ENCODE peak calls at places on chromosomes 7 and 10, in seven cellular contexts. One of them, this sample, is unnamed.

GRCh38 chr10:50604049-50604640 is 19.6 kb downstream of the SGMS1 start:
- DNase-seq in left ventricle myocardium inferior: no peak
- DNase-seq in psoas muscle: no peak
- DNase-seq in AG09319: no peak
- DNase-seq in sigmoid colon: no peak
- DNase-seq in tibial nerve: no peak
- DNase-seq in omental fat pad: no peak
- DNase-seq in this sample: no peak

GRCh38 chr7:3154881-3155494 is 111.3 kb upstream of the CARD11 start:
- DNase-seq in left ventricle myocardium inferior: no peak
- DNase-seq in psoas muscle: no peak
- DNase-seq in AG09319: peak; percentile 1
- DNase-seq in sigmoid colon: peak; percentile 60
- DNase-seq in tibial nerve: peak; percentile 47
- DNase-seq in omental fat pad: no peak
- DNase-seq in this sample: no peak

GRCh38 chr7:46054290-46054689 is 133.2 kb upstream of the IGFBP3 start:
- DNase-seq in left ventricle myocardium inferior: peak; percentile 16
- DNase-seq in psoas muscle: no peak
- DNase-seq in AG09319: no peak
- DNase-seq in sigmoid colon: no peak
- DNase-seq in tibial nerve: no peak
- DNase-seq in omental fat pad: no peak
- DNase-seq in this sample: no peak

GRCh38 chr7:35185908-35186731 is 67.8 kb downstream of the TBX20 start:
- DNase-seq in left ventricle myocardium inferior: peak; percentile 58
- DNase-seq in psoas muscle: peak; percentile 51
- DNase-seq in AG09319: no peak
- DNase-seq in sigmoid colon: peak; percentile 58
- DNase-seq in tibial nerve: no peak
- DNase-seq in omental fat pad: no peak
- DNase-seq in this sample: peak; percentile 72

GRCh38 chr10:113732160-113732881 is 19.2 kb upstream of the PLEKHS1 start:
- DNase-seq in left ventricle myocardium inferior: no peak
- DNase-seq in psoas muscle: no peak
- DNase-seq in AG09319: no peak
- DNase-seq in sigmoid colon: no peak
- DNase-seq in tibial nerve: no peak
- DNase-seq in omental fat pad: no peak
- DNase-seq in this sample: no peak

GRCh38 chr10:113487154-113487553 is 65.7 kb upstream of the HABP2 start:
- DNase-seq in left ventricle myocardium inferior: no peak
- DNase-seq in psoas muscle: no peak
- DNase-seq in AG09319: no peak
- DNase-seq in sigmoid colon: no peak
- DNase-seq in tibial nerve: no peak
- DNase-seq in omental fat pad: no peak
- DNase-seq in this sample: no peak

GRCh38 chr10:125409756-125410155 is 249.4 kb upstream of the CTBP2 start:
- DNase-seq in left ventricle myocardium inferior: no peak
- DNase-seq in psoas muscle: no peak
- DNase-seq in AG09319: no peak
- DNase-seq in sigmoid colon: no peak
- DNase-seq in tibial nerve: no peak
- DNase-seq in omental fat pad: no peak
- DNase-seq in this sample: no peak

GRCh38 chr10:43234471-43235041 is 32.3 kb downstream of the RASGEF1A start:
- DNase-seq in left ventricle myocardium inferior: peak; percentile 4
- DNase-seq in psoas muscle: peak; percentile 29
- DNase-seq in AG09319: no peak
- DNase-seq in sigmoid colon: peak; percentile 37
- DNase-seq in tibial nerve: no peak
- DNase-seq in omental fat pad: peak; percentile 8
- DNase-seq in this sample: peak; percentile 50

GRCh38 chr10:129020621-129021020 is 446.4 kb upstream of the MGMT start:
- DNase-seq in left ventricle myocardium inferior: no peak
- DNase-seq in psoas muscle: no peak
- DNase-seq in AG09319: no peak
- DNase-seq in sigmoid colon: no peak
- DNase-seq in tibial nerve: no peak
- DNase-seq in omental fat pad: no peak
- DNase-seq in this sample: no peak

GRCh38 chr7:110839866-110840265 is 251.1 kb upstream of the LRRN3 start:
- DNase-seq in left ventricle myocardium inferior: peak; percentile 21
- DNase-seq in psoas muscle: no peak
- DNase-seq in AG09319: peak; percentile 0
- DNase-seq in sigmoid colon: no peak
- DNase-seq in tibial nerve: no peak
- DNase-seq in omental fat pad: no peak
- DNase-seq in this sample: no peak

GRCh38 chr7:47283497-47284131 is 298.3 kb downstream of the TNS3 start:
- DNase-seq in left ventricle myocardium inferior: no peak
- DNase-seq in psoas muscle: no peak
- DNase-seq in AG09319: no peak
- DNase-seq in sigmoid colon: no peak
- DNase-seq in tibial nerve: no peak
- DNase-seq in omental fat pad: no peak
- DNase-seq in this sample: no peak

GRCh38 chr10:101292194-101293006 is 61.6 kb upstream of the BTRC start:
- DNase-seq in left ventricle myocardium inferior: peak; percentile 34
- DNase-seq in psoas muscle: peak; percentile 65
- DNase-seq in AG09319: no peak
- DNase-seq in sigmoid colon: no peak
- DNase-seq in tibial nerve: no peak
- DNase-seq in omental fat pad: no peak
- DNase-seq in this sample: no peak

GRCh38 chr7:66099232-66099550 is 15.5 kb upstream of the CRCP start:
- DNase-seq in left ventricle myocardium inferior: no peak
- DNase-seq in psoas muscle: no peak
- DNase-seq in AG09319: no peak
- DNase-seq in sigmoid colon: no peak
- DNase-seq in tibial nerve: no peak
- DNase-seq in omental fat pad: no peak
- DNase-seq in this sample: no peak

GRCh38 chr7:74396993-74397392 is 56.7 kb upstream of the GTF2IRD1 start:
- DNase-seq in left ventricle myocardium inferior: no peak
- DNase-seq in psoas muscle: no peak
- DNase-seq in AG09319: no peak
- DNase-seq in sigmoid colon: peak; percentile 56
- DNase-seq in tibial nerve: no peak
- DNase-seq in omental fat pad: no peak
- DNase-seq in this sample: no peak

GRCh38 chr7:25389489-25390106 is 161.3 kb upstream of the NPVF start:
- DNase-seq in left ventricle myocardium inferior: no peak
- DNase-seq in psoas muscle: no peak
- DNase-seq in AG09319: peak; percentile 23
- DNase-seq in sigmoid colon: no peak
- DNase-seq in tibial nerve: peak; percentile 56
- DNase-seq in omental fat pad: no peak
- DNase-seq in this sample: no peak

GRCh38 chr10:93072225-93072712 is 1.4 kb upstream of the CYP26A1 start:
- DNase-seq in left ventricle myocardium inferior: no peak
- DNase-seq in psoas muscle: no peak
- DNase-seq in AG09319: no peak
- DNase-seq in sigmoid colon: no peak
- DNase-seq in tibial nerve: no peak
- DNase-seq in omental fat pad: no peak
- DNase-seq in this sample: no peak

GRCh38 chr7:95620631-95621030 is 24.3 kb upstream of the PDK4 start:
- DNase-seq in left ventricle myocardium inferior: no peak
- DNase-seq in psoas muscle: no peak
- DNase-seq in AG09319: no peak
- DNase-seq in sigmoid colon: no peak
- DNase-seq in tibial nerve: no peak
- DNase-seq in omental fat pad: no peak
- DNase-seq in this sample: no peak

GRCh38 chr7:40763319-40764287 is 628.8 kb downstream of the SUGCT start:
- DNase-seq in left ventricle myocardium inferior: no peak
- DNase-seq in psoas muscle: no peak
- DNase-seq in AG09319: peak; percentile 86
- DNase-seq in sigmoid colon: no peak
- DNase-seq in tibial nerve: no peak
- DNase-seq in omental fat pad: no peak
- DNase-seq in this sample: no peak

GRCh38 chr7:121081327-121081936 is 92.9 kb downstream of the CPED1 start:
- DNase-seq in left ventricle myocardium inferior: no peak
- DNase-seq in psoas muscle: no peak
- DNase-seq in AG09319: peak; percentile 48
- DNase-seq in sigmoid colon: no peak
- DNase-seq in tibial nerve: peak; percentile 30
- DNase-seq in omental fat pad: no peak
- DNase-seq in this sample: no peak

GRCh38 chr10:26357203-26357602 is 80.9 kb upstream of the APBB1IP start:
- DNase-seq in left ventricle myocardium inferior: no peak
- DNase-seq in psoas muscle: no peak
- DNase-seq in AG09319: no peak
- DNase-seq in sigmoid colon: no peak
- DNase-seq in tibial nerve: no peak
- DNase-seq in omental fat pad: no peak
- DNase-seq in this sample: no peak

GRCh38 chr7:18770154-18770807 is 274.7 kb downstream of the HDAC9 start:
- DNase-seq in left ventricle myocardium inferior: no peak
- DNase-seq in psoas muscle: no peak
- DNase-seq in AG09319: no peak
- DNase-seq in sigmoid colon: no peak
- DNase-seq in tibial nerve: no peak
- DNase-seq in omental fat pad: no peak
- DNase-seq in this sample: no peak

GRCh38 chr10:99331207-99331803 is 2.1 kb downstream of the CNNM1 start:
- DNase-seq in left ventricle myocardium inferior: no peak
- DNase-seq in psoas muscle: no peak
- DNase-seq in AG09319: no peak
- DNase-seq in sigmoid colon: no peak
- DNase-seq in tibial nerve: no peak
- DNase-seq in omental fat pad: no peak
- DNase-seq in this sample: no peak

GRCh38 chr7:121739465-121739864 is 133.5 kb upstream of the PTPRZ1 start:
- DNase-seq in left ventricle myocardium inferior: no peak
- DNase-seq in psoas muscle: no peak
- DNase-seq in AG09319: no peak
- DNase-seq in sigmoid colon: no peak
- DNase-seq in tibial nerve: no peak
- DNase-seq in omental fat pad: no peak
- DNase-seq in this sample: no peak

GRCh38 chr7:1505731-1506550 is 1.8 kb upstream of the INTS1 start:
- DNase-seq in left ventricle myocardium inferior: no peak
- DNase-seq in psoas muscle: no peak
- DNase-seq in AG09319: no peak
- DNase-seq in sigmoid colon: no peak
- DNase-seq in tibial nerve: no peak
- DNase-seq in omental fat pad: no peak
- DNase-seq in this sample: no peak

GRCh38 chr7:101159696-101160674 is 5.4 kb downstream of the VGF start:
- DNase-seq in left ventricle myocardium inferior: no peak
- DNase-seq in psoas muscle: no peak
- DNase-seq in AG09319: no peak
- DNase-seq in sigmoid colon: no peak
- DNase-seq in tibial nerve: no peak
- DNase-seq in omental fat pad: no peak
- DNase-seq in this sample: no peak

DNA sequence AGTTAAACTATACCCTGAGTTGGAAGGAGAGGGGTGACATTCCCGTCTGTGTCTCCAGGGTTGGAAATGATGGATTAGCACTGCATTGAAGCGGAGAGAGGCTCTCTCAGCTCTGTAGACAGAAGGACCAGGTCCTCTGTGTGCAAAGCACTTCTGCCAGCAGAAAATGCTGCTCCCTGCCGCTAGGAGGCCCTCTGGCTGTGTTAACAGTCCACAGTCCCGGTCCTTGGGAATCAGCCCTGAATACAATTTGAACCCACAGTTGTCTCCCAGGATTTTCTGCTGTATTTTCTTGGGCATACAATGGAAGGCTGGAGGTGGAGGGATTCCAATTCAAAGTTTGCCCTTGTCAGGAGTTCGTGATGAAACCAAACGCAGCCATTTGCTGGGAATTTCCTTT is 205.1 kb downstream of the GLRX3 start:
- DNase-seq in left ventricle myocardium inferior: no peak
- DNase-seq in psoas muscle: no peak
- DNase-seq in AG09319: no peak
- DNase-seq in sigmoid colon: no peak
- DNase-seq in tibial nerve: no peak
- DNase-seq in omental fat pad: no peak
- DNase-seq in this sample: peak; percentile 21
- TF ChIP-seq CTCF in left ventricle myocardium inferior: peak; percentile 70
- TF ChIP-seq CTCF in psoas muscle: peak; percentile 14
- TF ChIP-seq CTCF in AG09319: no peak
- TF ChIP-seq CTCF in sigmoid colon: no peak
- TF ChIP-seq CTCF in tibial nerve: no peak
- TF ChIP-seq CTCF in omental fat pad: no peak
- TF ChIP-seq CTCF in this sample: no peak

GRCh38 chr7:27194002-27194352 is 5.9 kb downstream of the HOXA13 start:
- DNase-seq in left ventricle myocardium inferior: no peak
- DNase-seq in psoas muscle: no peak
- DNase-seq in AG09319: no peak
- DNase-seq in sigmoid colon: no peak
- DNase-seq in tibial nerve: no peak
- DNase-seq in omental fat pad: no peak
- DNase-seq in this sample: no peak
- TF ChIP-seq CTCF in left ventricle myocardium inferior: no peak
- TF ChIP-seq CTCF in psoas muscle: no peak
- TF ChIP-seq CTCF in AG09319: no peak
- TF ChIP-seq CTCF in sigmoid colon: no peak
- TF ChIP-seq CTCF in tibial nerve: no peak
- TF ChIP-seq CTCF in omental fat pad: no peak
- TF ChIP-seq CTCF in this sample: no peak

DNA sequence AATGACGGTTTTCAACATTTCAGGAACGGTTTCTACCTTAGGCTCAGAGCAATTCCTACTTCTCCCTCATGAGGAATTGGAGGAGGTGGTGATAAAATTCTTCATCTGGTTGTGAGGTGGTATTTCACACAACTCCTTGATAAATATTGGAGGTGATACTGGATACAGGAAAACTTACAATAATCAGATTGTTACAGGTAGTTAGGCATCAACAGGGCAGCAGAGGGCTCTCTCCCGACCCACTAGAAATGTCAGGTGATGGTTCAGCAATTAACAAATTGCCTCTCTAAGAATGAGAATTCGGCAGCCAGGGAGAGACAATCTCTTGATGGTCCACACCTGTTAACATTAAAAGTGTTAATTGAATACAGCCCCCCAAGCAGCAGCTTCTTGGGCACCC is 22.6 kb downstream of the ZNF786 start:
- DNase-seq in left ventricle myocardium inferior: no peak
- DNase-seq in psoas muscle: no peak
- DNase-seq in AG09319: no peak
- DNase-seq in sigmoid colon: no peak
- DNase-seq in tibial nerve: no peak
- DNase-seq in omental fat pad: no peak
- DNase-seq in this sample: no peak
- TF ChIP-seq CTCF in left ventricle myocardium inferior: no peak
- TF ChIP-seq CTCF in psoas muscle: no peak
- TF ChIP-seq CTCF in AG09319: no peak
- TF ChIP-seq CTCF in sigmoid colon: no peak
- TF ChIP-seq CTCF in tibial nerve: no peak
- TF ChIP-seq CTCF in omental fat pad: no peak
- TF ChIP-seq CTCF in this sample: no peak

DNA sequence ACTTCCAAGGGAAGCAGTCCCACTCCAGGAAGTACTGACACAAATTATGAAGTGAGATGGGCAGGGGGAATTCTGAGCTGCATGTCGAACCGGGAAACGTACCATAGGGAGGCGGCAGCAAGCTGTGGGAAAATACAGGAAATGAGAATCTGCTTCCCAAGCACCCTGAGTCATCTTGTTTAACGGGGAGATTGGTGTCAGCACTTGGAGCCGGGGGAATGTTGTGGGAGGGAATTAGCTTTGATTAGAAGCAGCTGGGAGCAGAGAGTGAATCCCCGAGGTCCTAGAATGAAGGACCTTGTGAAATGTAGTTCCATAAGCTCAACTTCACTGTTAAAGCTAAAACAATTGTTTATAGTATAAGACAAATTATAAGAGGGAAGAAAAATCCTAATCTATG is 141.4 kb upstream of the PRKCQ start:
- DNase-seq in left ventricle myocardium inferior: peak; percentile 41
- DNase-seq in psoas muscle: peak; percentile 58
- DNase-seq in AG09319: peak; percentile 92
- DNase-seq in sigmoid colon: peak; percentile 85
- DNase-seq in tibial nerve: peak; percentile 24
- DNase-seq in omental fat pad: no peak
- DNase-seq in this sample: no peak
- TF ChIP-seq CTCF in left ventricle myocardium inferior: no peak
- TF ChIP-seq CTCF in psoas muscle: peak; percentile 7
- TF ChIP-seq CTCF in AG09319: peak; percentile 62
- TF ChIP-seq CTCF in sigmoid colon: no peak
- TF ChIP-seq CTCF in tibial nerve: no peak
- TF ChIP-seq CTCF in omental fat pad: no peak
- TF ChIP-seq CTCF in this sample: no peak

This sample was measured in right atrium auricular region.